ENCODE peak calls at places on chromosomes 2 and 18, in five cellular contexts. One of them, this sample, is unnamed.

GRCh38 chr18:56575819-56576663 is 62.4 kb downstream of the TXNL1 start:
- DNase-seq in body of pancreas: no peak
- DNase-seq in glomerular endothelial cell: no peak
- DNase-seq in brain microvascular endothelial cell: peak
- DNase-seq in activated CD4-positive, alpha-beta T cell treated with anti-CD3 and anti-CD28 coated beads, Interleukin-2, amount 50 U/mL, for 1 hour: no peak
- DNase-seq in this sample: no peak

GRCh38 chr2:20675701-20676352 is 8.9 kb downstream of the GDF7 start:
- DNase-seq in body of pancreas: peak
- DNase-seq in glomerular endothelial cell: no peak
- DNase-seq in brain microvascular endothelial cell: no peak
- DNase-seq in activated CD4-positive, alpha-beta T cell treated with anti-CD3 and anti-CD28 coated beads, Interleukin-2, amount 50 U/mL, for 1 hour: no peak
- DNase-seq in this sample: no peak

GRCh38 chr2:140442319-140442718 is 1662.1 kb upstream of the NXPH2 start:
- DNase-seq in body of pancreas: no peak
- DNase-seq in glomerular endothelial cell: no peak
- DNase-seq in brain microvascular endothelial cell: peak
- DNase-seq in activated CD4-positive, alpha-beta T cell treated with anti-CD3 and anti-CD28 coated beads, Interleukin-2, amount 50 U/mL, for 1 hour: no peak
- DNase-seq in this sample: no peak

GRCh38 chr18:5294113-5294617 is 1.4 kb downstream of the ZBTB14 start:
- DNase-seq in body of pancreas: peak
- DNase-seq in glomerular endothelial cell: no peak
- DNase-seq in brain microvascular endothelial cell: no peak
- DNase-seq in activated CD4-positive, alpha-beta T cell treated with anti-CD3 and anti-CD28 coated beads, Interleukin-2, amount 50 U/mL, for 1 hour: no peak
- DNase-seq in this sample: peak

GRCh38 chr2:71452565-71452964 is 796 bp upstream of the DYSF start:
- DNase-seq in body of pancreas: no peak
- DNase-seq in glomerular endothelial cell: no peak
- DNase-seq in brain microvascular endothelial cell: no peak
- DNase-seq in activated CD4-positive, alpha-beta T cell treated with anti-CD3 and anti-CD28 coated beads, Interleukin-2, amount 50 U/mL, for 1 hour: no peak
- DNase-seq in this sample: no peak

GRCh38 chr18:10290244-10291240 is 163.9 kb upstream of the APCDD1 start:
- DNase-seq in body of pancreas: no peak
- DNase-seq in glomerular endothelial cell: no peak
- DNase-seq in brain microvascular endothelial cell: no peak
- DNase-seq in activated CD4-positive, alpha-beta T cell treated with anti-CD3 and anti-CD28 coated beads, Interleukin-2, amount 50 U/mL, for 1 hour: no peak
- DNase-seq in this sample: no peak

GRCh38 chr18:32280911-32281310 is 91.1 kb downstream of the MEP1B start:
- DNase-seq in body of pancreas: no peak
- DNase-seq in glomerular endothelial cell: no peak
- DNase-seq in brain microvascular endothelial cell: no peak
- DNase-seq in activated CD4-positive, alpha-beta T cell treated with anti-CD3 and anti-CD28 coated beads, Interleukin-2, amount 50 U/mL, for 1 hour: no peak
- DNase-seq in this sample: no peak

GRCh38 chr18:8359076-8359475 is 250.2 kb upstream of the RAB12 start:
- DNase-seq in body of pancreas: no peak
- DNase-seq in glomerular endothelial cell: no peak
- DNase-seq in brain microvascular endothelial cell: no peak
- DNase-seq in activated CD4-positive, alpha-beta T cell treated with anti-CD3 and anti-CD28 coated beads, Interleukin-2, amount 50 U/mL, for 1 hour: no peak
- DNase-seq in this sample: no peak

GRCh38 chr2:12928197-12928596 is 211.5 kb downstream of the TRIB2 start:
- DNase-seq in body of pancreas: no peak
- DNase-seq in glomerular endothelial cell: peak
- DNase-seq in brain microvascular endothelial cell: peak
- DNase-seq in activated CD4-positive, alpha-beta T cell treated with anti-CD3 and anti-CD28 coated beads, Interleukin-2, amount 50 U/mL, for 1 hour: no peak
- DNase-seq in this sample: no peak

GRCh38 chr2:217895070-217895635 is 107.6 kb downstream of the TNS1 start:
- DNase-seq in body of pancreas: no peak
- DNase-seq in glomerular endothelial cell: no peak
- DNase-seq in brain microvascular endothelial cell: no peak
- DNase-seq in activated CD4-positive, alpha-beta T cell treated with anti-CD3 and anti-CD28 coated beads, Interleukin-2, amount 50 U/mL, for 1 hour: no peak
- DNase-seq in this sample: no peak

GRCh38 chr18:30960661-30961060 is 81.9 kb downstream of the DSC3 start:
- DNase-seq in body of pancreas: no peak
- DNase-seq in glomerular endothelial cell: no peak
- DNase-seq in brain microvascular endothelial cell: no peak
- DNase-seq in activated CD4-positive, alpha-beta T cell treated with anti-CD3 and anti-CD28 coated beads, Interleukin-2, amount 50 U/mL, for 1 hour: no peak
- DNase-seq in this sample: no peak

GRCh38 chr2:18927525-18928232 is 338.3 kb upstream of the NT5C1B start:
- DNase-seq in body of pancreas: no peak
- DNase-seq in glomerular endothelial cell: no peak
- DNase-seq in brain microvascular endothelial cell: no peak
- DNase-seq in activated CD4-positive, alpha-beta T cell treated with anti-CD3 and anti-CD28 coated beads, Interleukin-2, amount 50 U/mL, for 1 hour: no peak
- DNase-seq in this sample: no peak

GRCh38 chr2:224545884-224546644 is 39.1 kb downstream of the CUL3 start:
- DNase-seq in body of pancreas: no peak
- DNase-seq in glomerular endothelial cell: no peak
- DNase-seq in brain microvascular endothelial cell: no peak
- DNase-seq in activated CD4-positive, alpha-beta T cell treated with anti-CD3 and anti-CD28 coated beads, Interleukin-2, amount 50 U/mL, for 1 hour: no peak
- DNase-seq in this sample: no peak

GRCh38 chr2:109063326-109063670 is 65.7 kb upstream of the SH3RF3 start:
- DNase-seq in body of pancreas: no peak
- DNase-seq in glomerular endothelial cell: no peak
- DNase-seq in brain microvascular endothelial cell: no peak
- DNase-seq in activated CD4-positive, alpha-beta T cell treated with anti-CD3 and anti-CD28 coated beads, Interleukin-2, amount 50 U/mL, for 1 hour: peak
- DNase-seq in this sample: no peak

GRCh38 chr2:61017556-61018318 is at the start of the genes PEX13 and PUS10:
- DNase-seq in body of pancreas: peak
- DNase-seq in glomerular endothelial cell: no peak
- DNase-seq in brain microvascular endothelial cell: peak
- DNase-seq in activated CD4-positive, alpha-beta T cell treated with anti-CD3 and anti-CD28 coated beads, Interleukin-2, amount 50 U/mL, for 1 hour: peak
- DNase-seq in this sample: peak

GRCh38 chr18:7789853-7790552 is 222.9 kb downstream of the PTPRM start:
- DNase-seq in body of pancreas: peak
- DNase-seq in glomerular endothelial cell: peak
- DNase-seq in brain microvascular endothelial cell: no peak
- DNase-seq in activated CD4-positive, alpha-beta T cell treated with anti-CD3 and anti-CD28 coated beads, Interleukin-2, amount 50 U/mL, for 1 hour: no peak
- DNase-seq in this sample: no peak

GRCh38 chr2:227154976-227155375 is 9.0 kb downstream of the COL4A4 start:
- DNase-seq in body of pancreas: no peak
- DNase-seq in glomerular endothelial cell: no peak
- DNase-seq in brain microvascular endothelial cell: peak
- DNase-seq in activated CD4-positive, alpha-beta T cell treated with anti-CD3 and anti-CD28 coated beads, Interleukin-2, amount 50 U/mL, for 1 hour: no peak
- DNase-seq in this sample: no peak

GRCh38 chr2:172985139-172985874 is 90.3 kb upstream of the MAP3K20 start:
- DNase-seq in body of pancreas: peak
- DNase-seq in glomerular endothelial cell: no peak
- DNase-seq in brain microvascular endothelial cell: no peak
- DNase-seq in activated CD4-positive, alpha-beta T cell treated with anti-CD3 and anti-CD28 coated beads, Interleukin-2, amount 50 U/mL, for 1 hour: no peak
- DNase-seq in this sample: no peak

GRCh38 chr18:50458366-50458765 is 83.5 kb downstream of the SKA1 start:
- DNase-seq in body of pancreas: no peak
- DNase-seq in glomerular endothelial cell: no peak
- DNase-seq in brain microvascular endothelial cell: no peak
- DNase-seq in activated CD4-positive, alpha-beta T cell treated with anti-CD3 and anti-CD28 coated beads, Interleukin-2, amount 50 U/mL, for 1 hour: no peak
- DNase-seq in this sample: no peak

GRCh38 chr18:50193796-50194622 is 938 bp downstream of the MYO5B start:
- DNase-seq in body of pancreas: peak
- DNase-seq in glomerular endothelial cell: no peak
- DNase-seq in brain microvascular endothelial cell: no peak
- DNase-seq in activated CD4-positive, alpha-beta T cell treated with anti-CD3 and anti-CD28 coated beads, Interleukin-2, amount 50 U/mL, for 1 hour: no peak
- DNase-seq in this sample: no peak

GRCh38 chr2:64750001-64750816 is 96.5 kb upstream of the SERTAD2 start:
- DNase-seq in body of pancreas: peak
- DNase-seq in glomerular endothelial cell: no peak
- DNase-seq in brain microvascular endothelial cell: peak
- DNase-seq in activated CD4-positive, alpha-beta T cell treated with anti-CD3 and anti-CD28 coated beads, Interleukin-2, amount 50 U/mL, for 1 hour: peak
- DNase-seq in this sample: no peak

GRCh38 chr2:31688282-31688681 is 107.5 kb upstream of the SRD5A2 start:
- DNase-seq in body of pancreas: no peak
- DNase-seq in glomerular endothelial cell: no peak
- DNase-seq in brain microvascular endothelial cell: no peak
- DNase-seq in activated CD4-positive, alpha-beta T cell treated with anti-CD3 and anti-CD28 coated beads, Interleukin-2, amount 50 U/mL, for 1 hour: no peak
- DNase-seq in this sample: no peak

GRCh38 chr2:130327703-130328527 is 14.8 kb upstream of the IMP4 start:
- DNase-seq in body of pancreas: no peak
- DNase-seq in glomerular endothelial cell: no peak
- DNase-seq in brain microvascular endothelial cell: peak
- DNase-seq in activated CD4-positive, alpha-beta T cell treated with anti-CD3 and anti-CD28 coated beads, Interleukin-2, amount 50 U/mL, for 1 hour: no peak
- DNase-seq in this sample: no peak

GRCh38 chr2:120772261-120772660 is 36.6 kb downstream of the GLI2 start:
- DNase-seq in body of pancreas: no peak
- DNase-seq in glomerular endothelial cell: no peak
- DNase-seq in brain microvascular endothelial cell: no peak
- DNase-seq in activated CD4-positive, alpha-beta T cell treated with anti-CD3 and anti-CD28 coated beads, Interleukin-2, amount 50 U/mL, for 1 hour: no peak
- DNase-seq in this sample: no peak

GRCh38 chr2:238167761-238168160 is 9.0 kb downstream of the ERFE start:
- DNase-seq in body of pancreas: no peak
- DNase-seq in glomerular endothelial cell: no peak
- DNase-seq in brain microvascular endothelial cell: no peak
- DNase-seq in activated CD4-positive, alpha-beta T cell treated with anti-CD3 and anti-CD28 coated beads, Interleukin-2, amount 50 U/mL, for 1 hour: no peak
- DNase-seq in this sample: no peak

GRCh38 chr2:72757177-72757775 is 68.6 kb downstream of the EXOC6B start:
- DNase-seq in body of pancreas: peak
- DNase-seq in glomerular endothelial cell: peak
- DNase-seq in brain microvascular endothelial cell: peak
- DNase-seq in activated CD4-positive, alpha-beta T cell treated with anti-CD3 and anti-CD28 coated beads, Interleukin-2, amount 50 U/mL, for 1 hour: no peak
- DNase-seq in this sample: no peak

GRCh38 chr18:42429208-42429607 is 474.2 kb downstream of the PIK3C3 start:
- DNase-seq in body of pancreas: no peak
- DNase-seq in glomerular endothelial cell: no peak
- DNase-seq in brain microvascular endothelial cell: no peak
- DNase-seq in activated CD4-positive, alpha-beta T cell treated with anti-CD3 and anti-CD28 coated beads, Interleukin-2, amount 50 U/mL, for 1 hour: no peak
- DNase-seq in this sample: no peak

GRCh38 chr2:130836501-130837174 is at the start of gene ARHGEF4:
- DNase-seq in body of pancreas: peak
- DNase-seq in glomerular endothelial cell: no peak
- DNase-seq in brain microvascular endothelial cell: no peak
- DNase-seq in activated CD4-positive, alpha-beta T cell treated with anti-CD3 and anti-CD28 coated beads, Interleukin-2, amount 50 U/mL, for 1 hour: no peak
- DNase-seq in this sample: no peak

GRCh38 chr18:13527256-13527655 is 199.1 kb downstream of the FAM210A start:
- DNase-seq in body of pancreas: no peak
- DNase-seq in glomerular endothelial cell: no peak
- DNase-seq in brain microvascular endothelial cell: no peak
- DNase-seq in activated CD4-positive, alpha-beta T cell treated with anti-CD3 and anti-CD28 coated beads, Interleukin-2, amount 50 U/mL, for 1 hour: no peak
- DNase-seq in this sample: no peak

GRCh38 chr2:215022418-215022817 is 116.0 kb downstream of the ABCA12 start:
- DNase-seq in body of pancreas: no peak
- DNase-seq in glomerular endothelial cell: no peak
- DNase-seq in brain microvascular endothelial cell: peak
- DNase-seq in activated CD4-positive, alpha-beta T cell treated with anti-CD3 and anti-CD28 coated beads, Interleukin-2, amount 50 U/mL, for 1 hour: no peak
- DNase-seq in this sample: no peak

This sample was measured in CD8-positive, alpha-beta T cell.